ENCODE peak calls at places on chromosomes 1 and 21, in seven cellular contexts. One of them, this sample, is unnamed.

GRCh38 chr1:242411906-242412305 is 112.6 kb downstream of the PLD5 start:
- DNase-seq in heart left ventricle: no peak
- DNase-seq in lower leg skin: no peak
- DNase-seq in spleen: no peak
- DNase-seq in transverse colon: no peak
- DNase-seq in IMR-90: no peak
- DNase-seq in tibial nerve: no peak
- DNase-seq in this sample: no peak

GRCh38 chr1:197692965-197693364 is 82.3 kb downstream of the DENND1B start:
- DNase-seq in heart left ventricle: no peak
- DNase-seq in lower leg skin: no peak
- DNase-seq in spleen: no peak
- DNase-seq in transverse colon: no peak
- DNase-seq in IMR-90: peak; percentile 31
- DNase-seq in tibial nerve: no peak
- DNase-seq in this sample: no peak

GRCh38 chr1:150931773-150932172 is 5.6 kb downstream of the SETDB1 start:
- DNase-seq in heart left ventricle: no peak
- DNase-seq in lower leg skin: no peak
- DNase-seq in spleen: no peak
- DNase-seq in transverse colon: no peak
- DNase-seq in IMR-90: peak; percentile 23
- DNase-seq in tibial nerve: no peak
- DNase-seq in this sample: no peak

GRCh38 chr1:85911742-85912141 is 203.5 kb upstream of the ZNHIT6 start:
- DNase-seq in heart left ventricle: no peak
- DNase-seq in lower leg skin: no peak
- DNase-seq in spleen: no peak
- DNase-seq in transverse colon: no peak
- DNase-seq in IMR-90: peak; percentile 4
- DNase-seq in tibial nerve: no peak
- DNase-seq in this sample: no peak

GRCh38 chr1:53738205-53739108 is 507 bp downstream of the GLIS1 start:
- DNase-seq in heart left ventricle: peak; percentile 31
- DNase-seq in lower leg skin: no peak
- DNase-seq in spleen: no peak
- DNase-seq in transverse colon: no peak
- DNase-seq in IMR-90: no peak
- DNase-seq in tibial nerve: no peak
- DNase-seq in this sample: no peak

GRCh38 chr1:32334864-32335618 is 992 bp downstream of the MARCKSL1 start:
- DNase-seq in heart left ventricle: peak; percentile 66
- DNase-seq in lower leg skin: no peak
- DNase-seq in spleen: peak; percentile 94
- DNase-seq in transverse colon: peak; percentile 65
- DNase-seq in IMR-90: peak; percentile 21
- DNase-seq in tibial nerve: no peak
- DNase-seq in this sample: peak; percentile 68

GRCh38 chr1:16724718-16725438 is 15.4 kb upstream of the RNU1-4 start:
- DNase-seq in heart left ventricle: peak; percentile 29
- DNase-seq in lower leg skin: peak; percentile 88
- DNase-seq in spleen: peak; percentile 82
- DNase-seq in transverse colon: peak; percentile 13
- DNase-seq in IMR-90: no peak
- DNase-seq in tibial nerve: peak; percentile 14
- DNase-seq in this sample: no peak

GRCh38 chr1:113542221-113542701 is 151.9 kb downstream of the MAGI3 start:
- DNase-seq in heart left ventricle: no peak
- DNase-seq in lower leg skin: no peak
- DNase-seq in spleen: no peak
- DNase-seq in transverse colon: no peak
- DNase-seq in IMR-90: peak; percentile 95
- DNase-seq in tibial nerve: no peak
- DNase-seq in this sample: no peak

GRCh38 chr1:29687601-29688244 is 451.4 kb downstream of the PTPRU start:
- DNase-seq in heart left ventricle: no peak
- DNase-seq in lower leg skin: no peak
- DNase-seq in spleen: no peak
- DNase-seq in transverse colon: no peak
- DNase-seq in IMR-90: peak; percentile 27
- DNase-seq in tibial nerve: no peak
- DNase-seq in this sample: no peak

GRCh38 chr1:32963746-32964460 is 706 bp downstream of the RNF19B start:
- DNase-seq in heart left ventricle: peak; percentile 66
- DNase-seq in lower leg skin: peak; percentile 94
- DNase-seq in spleen: peak; percentile 93
- DNase-seq in transverse colon: peak; percentile 72
- DNase-seq in IMR-90: peak; percentile 33
- DNase-seq in tibial nerve: no peak
- DNase-seq in this sample: peak; percentile 76

GRCh38 chr1:8097908-8098307 is 71.8 kb upstream of the ERRFI1 start:
- DNase-seq in heart left ventricle: no peak
- DNase-seq in lower leg skin: no peak
- DNase-seq in spleen: no peak
- DNase-seq in transverse colon: no peak
- DNase-seq in IMR-90: no peak
- DNase-seq in tibial nerve: no peak
- DNase-seq in this sample: no peak

GRCh38 chr1:211381481-211382181 is 55.0 kb downstream of the TRAF5 start:
- DNase-seq in heart left ventricle: no peak
- DNase-seq in lower leg skin: no peak
- DNase-seq in spleen: no peak
- DNase-seq in transverse colon: no peak
- DNase-seq in IMR-90: no peak
- DNase-seq in tibial nerve: no peak
- DNase-seq in this sample: no peak

GRCh38 chr1:227542153-227543120 is 20.9 kb upstream of the ZNF678 start:
- DNase-seq in heart left ventricle: peak; percentile 92
- DNase-seq in lower leg skin: peak; percentile 96
- DNase-seq in spleen: peak; percentile 98
- DNase-seq in transverse colon: peak; percentile 90
- DNase-seq in IMR-90: peak; percentile 80
- DNase-seq in tibial nerve: peak; percentile 54
- DNase-seq in this sample: peak; percentile 88
- TF ChIP-seq POLR2A in heart left ventricle: no peak
- TF ChIP-seq POLR2A in lower leg skin: no peak
- TF ChIP-seq POLR2A in spleen: no peak
- TF ChIP-seq POLR2A in transverse colon: no peak
- TF ChIP-seq POLR2A in IMR-90: no peak
- TF ChIP-seq POLR2A in tibial nerve: no peak
- TF ChIP-seq POLR2A in this sample: peak; percentile 51

GRCh38 chr1:24150228-24151174 is 7.6 kb upstream of the IL22RA1 start:
- DNase-seq in heart left ventricle: peak; percentile 90
- DNase-seq in lower leg skin: peak; percentile 99
- DNase-seq in spleen: peak; percentile 96
- DNase-seq in transverse colon: peak; percentile 98
- DNase-seq in IMR-90: peak; percentile 67
- DNase-seq in tibial nerve: peak; percentile 80
- DNase-seq in this sample: peak; percentile 90
- H3K4me3 ChIP-seq in heart left ventricle: peak overlapping the region; percentile 23
- H3K4me3 ChIP-seq in lower leg skin: no peak overlapping the region
- H3K4me3 ChIP-seq in spleen: no peak overlapping the region
- H3K4me3 ChIP-seq in transverse colon: peak overlapping the region; percentile 9
- H3K4me3 ChIP-seq in IMR-90: no peak overlapping the region
- H3K4me3 ChIP-seq in tibial nerve: no peak overlapping the region
- H3K4me3 ChIP-seq in this sample: peak overlapping the region; percentile 17

GRCh38 chr1:34863501-34863900 is 4.0 kb upstream of the SMIM12 start:
- DNase-seq in heart left ventricle: no peak
- DNase-seq in lower leg skin: no peak
- DNase-seq in spleen: no peak
- DNase-seq in transverse colon: no peak
- DNase-seq in IMR-90: no peak
- DNase-seq in tibial nerve: no peak
- DNase-seq in this sample: no peak

GRCh38 chr1:34864759-34865158 is 5.2 kb upstream of the SMIM12 start:
- DNase-seq in heart left ventricle: no peak
- DNase-seq in lower leg skin: no peak
- DNase-seq in spleen: no peak
- DNase-seq in transverse colon: no peak
- DNase-seq in IMR-90: no peak
- DNase-seq in tibial nerve: no peak
- DNase-seq in this sample: no peak

GRCh38 chr1:34858901-34859441 is 578 bp downstream of the SMIM12 start:
- DNase-seq in heart left ventricle: peak; percentile 43
- DNase-seq in lower leg skin: no peak
- DNase-seq in spleen: peak; percentile 62
- DNase-seq in transverse colon: no peak
- DNase-seq in IMR-90: peak; percentile 28
- DNase-seq in tibial nerve: no peak
- DNase-seq in this sample: no peak

GRCh38 chr1:34856697-34857096 is 2.9 kb downstream of the SMIM12 start:
- DNase-seq in heart left ventricle: no peak
- DNase-seq in lower leg skin: no peak
- DNase-seq in spleen: no peak
- DNase-seq in transverse colon: no peak
- DNase-seq in IMR-90: no peak
- DNase-seq in tibial nerve: no peak
- DNase-seq in this sample: no peak

GRCh38 chr1:34859442-34860200 is at the start of gene SMIM12:
- DNase-seq in heart left ventricle: peak; percentile 96
- DNase-seq in lower leg skin: peak; percentile 98
- DNase-seq in spleen: peak; percentile 98
- DNase-seq in transverse colon: peak; percentile 97
- DNase-seq in IMR-90: peak; percentile 90
- DNase-seq in tibial nerve: peak; percentile 87
- DNase-seq in this sample: peak; percentile 97
- TF ChIP-seq POLR2A in heart left ventricle: no peak
- TF ChIP-seq POLR2A in lower leg skin: no peak
- TF ChIP-seq POLR2A in spleen: no peak
- TF ChIP-seq POLR2A in transverse colon: peak; percentile 96
- TF ChIP-seq POLR2A in IMR-90: peak; percentile 89
- TF ChIP-seq POLR2A in tibial nerve: peak; percentile 47
- TF ChIP-seq POLR2A in this sample: peak; percentile 97

DNA sequence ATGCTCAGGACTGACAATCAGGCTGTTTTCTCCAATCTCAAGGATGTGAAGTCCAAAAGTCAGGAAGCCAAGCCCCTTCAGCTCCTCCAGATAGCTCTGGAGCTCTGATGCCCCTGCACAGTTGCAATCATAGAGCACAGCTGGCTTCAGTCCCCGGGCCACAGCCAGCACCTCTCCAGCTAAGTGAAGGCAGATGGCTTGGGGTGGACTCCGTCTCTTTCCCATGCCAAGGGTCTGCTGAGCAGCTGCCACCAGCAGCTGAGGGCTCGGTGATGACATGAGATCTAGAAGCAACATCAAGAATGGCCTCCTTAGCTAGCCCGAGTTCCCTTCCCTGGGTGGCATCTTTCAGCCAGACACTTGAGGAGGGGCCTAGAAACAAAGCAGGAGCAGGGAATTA is 1.0 kb downstream of the C1orf74 start:
- DNase-seq in heart left ventricle: no peak
- DNase-seq in lower leg skin: no peak
- DNase-seq in spleen: no peak
- DNase-seq in transverse colon: no peak
- DNase-seq in IMR-90: no peak
- DNase-seq in tibial nerve: no peak
- DNase-seq in this sample: no peak
- H3K4me3 ChIP-seq in heart left ventricle: no peak overlapping the region
- H3K4me3 ChIP-seq in lower leg skin: no peak overlapping the region
- H3K4me3 ChIP-seq in spleen: no peak overlapping the region
- H3K4me3 ChIP-seq in transverse colon: peak overlapping the region; percentile 76
- H3K4me3 ChIP-seq in IMR-90: no peak overlapping the region
- H3K4me3 ChIP-seq in tibial nerve: no peak overlapping the region
- H3K4me3 ChIP-seq in this sample: no peak overlapping the region

GRCh38 chr21:43916691-43917514 is 51.9 kb downstream of the AGPAT3 start:
- DNase-seq in heart left ventricle: no peak
- DNase-seq in lower leg skin: no peak
- DNase-seq in spleen: peak; percentile 91
- DNase-seq in transverse colon: no peak
- DNase-seq in IMR-90: peak; percentile 21
- DNase-seq in tibial nerve: no peak
- DNase-seq in this sample: no peak
- TF ChIP-seq POLR2A in heart left ventricle: no peak
- TF ChIP-seq POLR2A in lower leg skin: no peak
- TF ChIP-seq POLR2A in spleen: no peak
- TF ChIP-seq POLR2A in transverse colon: no peak
- TF ChIP-seq POLR2A in IMR-90: no peak
- TF ChIP-seq POLR2A in tibial nerve: no peak
- TF ChIP-seq POLR2A in this sample: no peak

DNA sequence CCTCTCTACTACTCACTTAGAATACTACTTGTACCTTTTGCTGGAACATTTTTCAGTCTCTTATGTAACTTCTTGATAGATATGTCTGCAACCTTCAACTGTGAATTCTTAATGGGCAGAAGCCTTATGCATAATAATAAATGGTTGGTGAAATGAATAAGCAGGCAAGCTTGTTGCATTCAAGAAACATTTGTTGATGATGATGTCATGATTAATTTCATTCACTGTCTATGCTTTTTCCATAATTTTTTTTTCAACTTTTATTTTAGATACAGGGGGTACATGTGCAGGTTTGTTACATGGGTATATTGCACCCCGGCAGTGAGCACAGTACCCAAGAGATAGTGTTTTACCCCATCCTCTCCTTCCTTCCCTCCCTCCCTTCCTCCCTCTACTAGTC is 48.0 kb downstream of the SIPA1L2 start:
- DNase-seq in heart left ventricle: no peak
- DNase-seq in lower leg skin: no peak
- DNase-seq in spleen: no peak
- DNase-seq in transverse colon: no peak
- DNase-seq in IMR-90: no peak
- DNase-seq in tibial nerve: no peak
- DNase-seq in this sample: no peak
- H3K4me3 ChIP-seq in heart left ventricle: no peak overlapping the region
- H3K4me3 ChIP-seq in lower leg skin: no peak overlapping the region
- H3K4me3 ChIP-seq in spleen: no peak overlapping the region
- H3K4me3 ChIP-seq in transverse colon: no peak overlapping the region
- H3K4me3 ChIP-seq in IMR-90: no peak overlapping the region
- H3K4me3 ChIP-seq in tibial nerve: no peak overlapping the region
- H3K4me3 ChIP-seq in this sample: no peak overlapping the region